ENCODE peak calls at places on chromosomes 2 and 18, in six cellular contexts. Q is stimulated activated CD8-positive, alpha-beta memory T cell treated with anti-CD3 and anti-CD28 coated beads, Interleukin-15, amount 100 ng/mL, for 24 hours; S is stimulated activated naive CD4-positive, alpha-beta T cell; E is kidney epithelial cell; J is ureter; X is EL. L is an unnamed sample.

GRCh38 chr2:219198974-219199373 is 7.6 kb upstream of the ZFAND2B start:
- DNase-seq in Q (no peak), S (no peak), E (no peak), J (no peak), X (no peak), L (no peak)

GRCh38 chr2:152875832-152876669 is 157.6 kb downstream of the ARL6IP6 start:
- DNase-seq in Q (no peak), S (no peak), E (no peak), J (no peak), X (peak; percentile 56), L (no peak)

GRCh38 chr2:215997219-215997618 is 16.1 kb downstream of the MREG start:
- DNase-seq in Q (no peak), S (no peak), E (no peak), J (no peak), X (no peak), L (no peak)

GRCh38 chr2:216777637-216778273 is 82.1 kb downstream of the TNP1 start:
- DNase-seq in Q (no peak), S (no peak), E (no peak), J (no peak), X (peak; percentile 69), L (no peak)

GRCh38 chr2:188765522-188765921 is 208.7 kb upstream of the COL3A1 start:
- DNase-seq in Q (no peak), S (no peak), E (no peak), J (no peak), X (peak; percentile 60), L (no peak)

GRCh38 chr2:8134105-8134903 is 547.6 kb upstream of the ID2 start:
- DNase-seq in Q (no peak), S (no peak), E (no peak), J (no peak), X (no peak), L (no peak)

GRCh38 chr2:205681836-205682238 is 464 bp upstream of the NRP2 start:
- DNase-seq in Q (no peak), S (no peak), E (no peak), J (no peak), X (no peak), L (no peak)

GRCh38 chr18:80109676-80110078 is 615 bp downstream of the ADNP2 start:
- DNase-seq in Q (no peak), S (peak; percentile 35), E (no peak), J (no peak), X (peak; percentile 55), L (no peak)

GRCh38 chr2:30306522-30306921 is 75.2 kb downstream of the LBH start:
- DNase-seq in Q (no peak), S (no peak), E (no peak), J (no peak), X (no peak), L (no peak)

GRCh38 chr2:128520787-128521186 is 202.1 kb upstream of the HS6ST1 start:
- DNase-seq in Q (no peak), S (no peak), E (no peak), J (no peak), X (no peak), L (no peak)

GRCh38 chr2:33038799-33039198 is 92.0 kb downstream of the LTBP1 start:
- DNase-seq in Q (no peak), S (no peak), E (no peak), J (no peak), X (no peak), L (no peak)

GRCh38 chr2:214533511-214533910 is 122.7 kb downstream of the VWC2L start:
- DNase-seq in Q (no peak), S (no peak), E (no peak), J (no peak), X (peak; percentile 42), L (no peak)

GRCh38 chr2:17162721-17163120 is 355.5 kb downstream of the RAD51AP2 start:
- DNase-seq in Q (no peak), S (no peak), E (no peak), J (no peak), X (no peak), L (no peak)

GRCh38 chr2:78056976-78057375 is 534.8 kb upstream of the LRRTM4 start:
- DNase-seq in Q (no peak), S (no peak), E (no peak), J (no peak), X (no peak), L (no peak)

GRCh38 chr2:211085056-211085680 is 528.8 kb downstream of the CPS1 start:
- DNase-seq in Q (no peak), S (no peak), E (no peak), J (no peak), X (peak; percentile 25), L (no peak)